ENCODE peak calls at places on chromosomes 3 and 15, in nine cellular contexts. T is cerebellar cortex; G is NCI-H2081; W is activated T-cell treated with anti-CD3 and anti-CD28 coated beads, Interleukin-2, amount 50 U/mL, for 72 hours; F is caudate nucleus; P is HS-5; H is dermis microvascular lymphatic vessel endothelial cell; A is natural killer cell; N is posterior cingulate gyrus. M is an unnamed sample.

GRCh38 chr3:113628788-113629187 is 67.7 kb downstream of the USF3 start:
- DNase-seq in A (no peak), F (no peak), G (no peak), W (no peak), N (no peak), T (no peak), H (no peak), P (no peak), M (no peak)

GRCh38 chr3:177746259-177747021 is 549.2 kb upstream of the TBL1XR1 start:
- DNase-seq in H (no peak), W (no peak), P (no peak), A (no peak), N (no peak), F (no peak), T (no peak), G (no peak), M (peak; percentile 40)

GRCh38 chr3:160755776-160756304 is at the start of gene PPM1L:
- DNase-seq in A (no peak), H (no peak), G (peak; percentile 79), P (peak; percentile 24), T (peak; percentile 52), W (peak; percentile 65), F (no peak), N (peak; percentile 47), M (peak; percentile 3)

GRCh38 chr3:12458901-12459300 is 25.4 kb upstream of the TSEN2 start:
- DNase-seq in T (no peak), W (no peak), H (no peak), G (no peak), A (no peak), F (no peak), P (no peak), N (no peak), M (no peak)

GRCh38 chr3:126835472-126836219 is 131.6 kb downstream of the CHCHD6 start:
- DNase-seq in G (peak; percentile 30), H (no peak), P (no peak), T (no peak), W (no peak), A (no peak), N (no peak), F (no peak), M (no peak)

GRCh38 chr3:177810162-177810623 is 612.9 kb upstream of the TBL1XR1 start:
- DNase-seq in G (no peak), F (no peak), H (peak; percentile 70), P (peak; percentile 67), A (no peak), T (no peak), W (no peak), N (no peak), M (no peak)

GRCh38 chr15:89531796-89532537 is 35.6 kb upstream of the RHCG start:
- DNase-seq in A (no peak), W (no peak), N (no peak), P (no peak), H (no peak), T (no peak), F (no peak), G (no peak), M (no peak)

GRCh38 chr3:51681453-51681852 is 10.4 kb downstream of the TEX264 start:
- DNase-seq in P (no peak), T (no peak), G (no peak), H (no peak), W (peak; percentile 40), F (no peak), N (no peak), A (no peak), M (no peak)

GRCh38 chr3:53162672-53163458 is 1.9 kb downstream of the PRKCD start:
- DNase-seq in H (no peak), A (peak; percentile 70), F (no peak), W (peak; percentile 57), P (no peak), N (no peak), T (no peak), G (no peak), M (no peak)

GRCh38 chr3:53773586-53774368 is 72.4 kb downstream of the CHDH start:
- DNase-seq in W (no peak), F (no peak), P (peak; percentile 55), T (peak; percentile 3), N (peak; percentile 41), G (no peak), A (no peak), H (no peak), M (no peak)

GRCh38 chr3:169289303-169289702 is 374.2 kb downstream of the MECOM start:
- DNase-seq in T (no peak), G (peak; percentile 21), A (no peak), W (no peak), H (no peak), P (no peak), F (no peak), N (no peak), M (no peak)

GRCh38 chr15:60370804-60371700 is 26.7 kb downstream of the ANXA2 start:
- DNase-seq in G (peak; percentile 94), W (no peak), P (peak; percentile 90), T (no peak), F (no peak), A (no peak), H (peak; percentile 99), N (peak; percentile 16), M (peak; percentile 99)

GRCh38 chr15:68258684-68259083 is 18.9 kb upstream of the FEM1B start:
- DNase-seq in A (no peak), P (no peak), N (no peak), H (no peak), T (no peak), W (peak; percentile 41), G (no peak), F (no peak), M (no peak)

GRCh38 chr3:104596551-104596950 is 770.2 kb upstream of the ALCAM start:
- DNase-seq in F (no peak), A (no peak), P (peak; percentile 20), H (peak; percentile 52), G (peak; percentile 88), W (no peak), T (peak; percentile 35), N (no peak), M (peak; percentile 34)

GRCh38 chr3:150699068-150699635 is 4.6 kb downstream of the ERICH6 start:
- DNase-seq in F (no peak), A (no peak), H (no peak), G (no peak), T (no peak), W (no peak), N (no peak), P (no peak), M (no peak)

GRCh38 chr15:94670436-94671034 is 439.2 kb downstream of the MCTP2 start:
- DNase-seq in G (peak; percentile 72), A (no peak), H (peak; percentile 74), P (peak; percentile 10), F (no peak), N (no peak), T (peak; percentile 45), W (no peak), M (peak; percentile 20)

GRCh38 chr3:115165266-115165665 is 18.2 kb upstream of the ZBTB20 start:
- DNase-seq in W (peak; percentile 19), P (no peak), T (no peak), N (no peak), A (no peak), H (no peak), F (no peak), G (no peak), M (no peak)

GRCh38 chr3:45642731-45643152 is 46.5 kb upstream of the SACM1L start:
- DNase-seq in P (no peak), A (no peak), H (no peak), W (no peak), F (no peak), N (no peak), T (no peak), G (no peak), M (no peak)

GRCh38 chr3:3154879-3155610 is 24.4 kb downstream of the CRBN start:
- DNase-seq in G (no peak), N (no peak), A (no peak), H (no peak), F (no peak), W (no peak), P (no peak), T (no peak), M (no peak)

GRCh38 chr3:135352213-135352612 is 557.2 kb downstream of the EPHB1 start:
- DNase-seq in T (no peak), W (no peak), A (no peak), H (no peak), G (no peak), F (no peak), N (no peak), P (no peak), M (no peak)

GRCh38 chr15:24848050-24848449 is 106.7 kb upstream of the SNRPN start:
- DNase-seq in A (no peak), W (peak; percentile 7), H (no peak), P (no peak), F (no peak), T (peak; percentile 60), N (peak; percentile 36), G (peak; percentile 63), M (no peak)

GRCh38 chr3:150577854-150578253 is 25.3 kb upstream of the SELENOT start:
- DNase-seq in H (no peak), W (no peak), F (no peak), T (peak; percentile 12), N (no peak), P (no peak), G (no peak), A (no peak), M (no peak)

GRCh38 chr3:114809668-114810413 is 337.2 kb downstream of the ZBTB20 start:
- DNase-seq in H (peak; percentile 47), T (no peak), G (no peak), P (no peak), F (no peak), W (peak; percentile 8), N (no peak), A (peak; percentile 51), M (no peak)

GRCh38 chr3:135853981-135854380 is 111.5 kb upstream of the PPP2R3A start:
- DNase-seq in H (no peak), N (no peak), G (no peak), W (no peak), A (no peak), F (no peak), P (no peak), T (no peak), M (no peak)

GRCh38 chr15:40904552-40905201 is 10.4 kb downstream of the VPS18 start:
- DNase-seq in P (no peak), W (no peak), H (no peak), G (no peak), F (no peak), N (no peak), A (no peak), T (no peak), M (no peak)